ENCODE peak calls at places on chromosomes 7 and 10, in four cellular contexts. W is GM12878, E is A549, K is transverse colon. Q is an unnamed sample.
A peak's percentile ranks its signal among the peaks of the same experiment; 100 is the strongest.

GRCh38 chr7:28904539-28905143 is 53.5 kb downstream of the TRIL start:
- DNase-seq in K (no peak), E (no peak), W (no peak), Q (no peak)

GRCh38 chr7:80453699-80454340 is 58.0 kb downstream of the GNAT3 start:
- DNase-seq in K (no peak), E (peak; percentile 40), W (no peak), Q (no peak)

GRCh38 chr7:24880886-24881285 is 99.1 kb downstream of the OSBPL3 start:
- DNase-seq in K (no peak), W (no peak), E (no peak), Q (no peak)

GRCh38 chr10:22911889-22912762 is 15.7 kb upstream of the ARMC3 start:
- DNase-seq in E (no peak), W (no peak), K (peak; percentile 17), Q (no peak)

GRCh38 chr7:25028370-25028971 is 48.5 kb upstream of the OSBPL3 start:
- DNase-seq in W (no peak), K (no peak), E (peak; percentile 70), Q (no peak)

GRCh38 chr10:11667756-11668155 is 56.3 kb upstream of the USP6NL start:
- DNase-seq in K (no peak), E (no peak), W (no peak), Q (no peak)

GRCh38 chr7:150401424-150401790 is 22.3 kb downstream of the ZNF775 start:
- DNase-seq in E (no peak), K (no peak), W (no peak), Q (no peak)

GRCh38 chr7:25402528-25402927 is 174.2 kb upstream of the NPVF start:
- DNase-seq in K (no peak), E (no peak), W (no peak), Q (no peak)

GRCh38 chr7:27992092-27992491 is 188.5 kb downstream of the JAZF1 start:
- DNase-seq in K (no peak), E (no peak), W (no peak), Q (no peak)

GRCh38 chr10:34187201-34187600 is 627.9 kb downstream of the PARD3 start:
- DNase-seq in K (no peak), E (no peak), W (no peak), Q (no peak)

GRCh38 chr7:69414555-69414954 is 183.7 kb upstream of the AUTS2 start:
- DNase-seq in K (no peak), E (no peak), W (no peak), Q (no peak)

GRCh38 chr10:69515699-69516547 is 57.3 kb downstream of the NEUROG3 start:
- DNase-seq in K (peak; percentile 77), E (peak; percentile 78), W (peak; percentile 16), Q (no peak)

GRCh38 chr7:45593877-45594276 is 19.7 kb downstream of the ADCY1 start:
- DNase-seq in E (no peak), K (no peak), W (no peak), Q (no peak)

GRCh38 chr10:79585870-79586527 is 24.7 kb upstream of the SFTPA1 start:
- DNase-seq in W (no peak), E (no peak), K (no peak), Q (no peak)

GRCh38 chr7:81173766-81174281 is 255.0 kb upstream of the SEMA3C start:
- DNase-seq in W (no peak), K (no peak), E (peak; percentile 89), Q (no peak)

GRCh38 chr10:110664483-110665420 is 20.6 kb downstream of the RBM20 start:
- DNase-seq in K (peak; percentile 27), W (no peak), E (peak; percentile 80), Q (no peak)
- TF ChIP-seq EP300 in K (no peak), W (no peak), E (no peak), Q (no peak)

GRCh38 chr10:35306852-35307251 is 29.5 kb upstream of the CCNY start:
- DNase-seq in E (peak; percentile 57), W (no peak), K (peak; percentile 27), Q (no peak)
- H3K27ac ChIP-seq in E (peak overlapping the region; percentile 12), W (no peak overlapping the region), K (no peak overlapping the region), Q (no peak overlapping the region)

DNA sequence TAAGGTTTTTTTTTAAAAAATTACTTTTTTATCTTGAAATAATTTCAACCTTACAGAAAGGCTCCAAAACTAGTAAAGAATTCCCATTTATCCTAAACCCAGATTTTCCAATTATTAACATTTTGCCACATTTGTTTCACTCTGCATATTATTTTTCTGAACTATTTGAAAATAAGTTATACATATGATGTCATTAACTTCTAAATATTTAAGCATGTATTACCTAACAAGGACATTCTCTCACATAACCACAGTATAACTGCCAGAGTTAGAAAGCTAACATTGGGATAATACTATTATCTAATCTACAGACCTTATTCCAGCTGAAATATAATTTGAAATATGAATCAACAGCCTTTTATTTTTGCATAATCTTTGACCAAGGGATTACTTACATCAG is 65.8 kb downstream of the SLC18A2 start:
- DNase-seq in K (no peak), E (no peak), W (no peak), Q (no peak)
- TF ChIP-seq EP300 in K (no peak), E (no peak), W (no peak), Q (no peak)

GRCh38 chr10:28982950-28983349 is 305.6 kb downstream of the BAMBI start:
- DNase-seq in W (no peak), K (no peak), E (no peak), Q (no peak)

GRCh38 chr10:28983799-28984198 is 305.1 kb upstream of the LYZL1 start:
- DNase-seq in W (no peak), K (no peak), E (no peak), Q (no peak)

GRCh38 chr10:28986117-28986792 is 302.6 kb upstream of the LYZL1 start:
- DNase-seq in W (no peak), E (peak; percentile 53), K (no peak), Q (no peak)

GRCh38 chr10:28985137-28985885 is 303.6 kb upstream of the LYZL1 start:
- DNase-seq in E (no peak), K (no peak), W (no peak), Q (no peak)

DNA sequence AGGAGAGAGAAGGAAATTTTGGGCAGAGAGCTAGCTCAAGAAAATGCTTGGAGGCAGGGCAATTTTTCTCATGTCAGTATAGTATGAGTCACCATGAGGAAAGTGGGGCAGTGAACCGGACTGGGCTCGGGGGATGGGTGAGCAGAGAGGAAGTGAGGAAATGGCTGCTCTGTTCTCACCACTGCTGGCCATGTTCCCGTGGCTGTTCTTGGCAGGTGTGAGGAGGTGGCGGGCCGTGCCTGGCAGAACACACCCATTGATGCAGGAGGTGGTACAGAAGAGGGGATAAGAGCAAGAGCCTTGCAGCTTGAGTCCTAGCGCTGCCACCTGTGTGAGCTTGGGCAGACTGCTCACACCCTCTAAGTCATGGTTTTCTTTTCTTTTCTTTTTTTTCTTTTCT is 304.4 kb upstream of the LYZL1 start:
- DNase-seq in E (peak; percentile 76), W (no peak), K (peak; percentile 44), Q (peak; percentile 80)
- H3K27ac ChIP-seq in E (peak overlapping the region; percentile 73), W (no peak overlapping the region), K (no peak overlapping the region), Q (no peak overlapping the region)

Q was measured in ovary.